ENCODE peak calls at places on chromosome 6, in four cellular contexts. N, C, J and I are unnamed samples.

GRCh38 chr6:169858293-169858934 is 107.0 kb downstream of the ERMARD start:
- DNase-seq in J (peak; percentile 12), N (no peak), C (no peak), I (no peak)

GRCh38 chr6:93749191-93749590 is 329.8 kb upstream of the EPHA7 start:
- DNase-seq in C (peak; percentile 3), J (no peak), N (no peak), I (no peak)

GRCh38 chr6:155388546-155388945 is 67.1 kb downstream of the NOX3 start:
- DNase-seq in J (no peak), N (no peak), C (no peak), I (no peak)

GRCh38 chr6:5205877-5206840 is 54.6 kb downstream of the LYRM4 start:
- DNase-seq in N (no peak), C (peak; percentile 92), J (peak; percentile 19), I (peak; percentile 86)

GRCh38 chr6:140052757-140053729 is 678.6 kb upstream of the CITED2 start:
- DNase-seq in N (no peak), C (peak; percentile 68), J (no peak), I (no peak)

GRCh38 chr6:82040405-82041221 is 206.9 kb downstream of the IBTK start:
- DNase-seq in N (no peak), C (peak; percentile 76), J (peak; percentile 35), I (no peak)

GRCh38 chr6:46042355-46042999 is 26.8 kb upstream of the CLIC5 start:
- DNase-seq in J (peak; percentile 48), N (no peak), C (peak; percentile 52), I (peak; percentile 36)

GRCh38 chr6:10101551-10102252 is 313.2 kb downstream of the TFAP2A start:
- DNase-seq in C (no peak), J (no peak), N (no peak), I (no peak)

GRCh38 chr6:162014069-162014811 is 713.3 kb downstream of the PRKN start:
- DNase-seq in N (no peak), J (no peak), C (no peak), I (no peak)

GRCh38 chr6:146785001-146785585 is 186.3 kb downstream of the ADGB start:
- DNase-seq in J (peak; percentile 25), N (no peak), C (peak; percentile 65), I (peak; percentile 7)

GRCh38 chr6:140245641-140246040 is 871.2 kb upstream of the CITED2 start:
- DNase-seq in J (no peak), N (no peak), C (no peak), I (no peak)

GRCh38 chr6:90538651-90539050 is 48.2 kb downstream of the MAP3K7 start:
- DNase-seq in C (peak; percentile 66), N (no peak), J (peak; percentile 51), I (no peak)

GRCh38 chr6:16729183-16729696 is 32.0 kb downstream of the ATXN1 start:
- DNase-seq in N (no peak), C (peak; percentile 40), J (no peak), I (no peak)

GRCh38 chr6:34941421-34941820 is 52.4 kb downstream of the ANKS1A start:
- DNase-seq in C (no peak), J (no peak), N (no peak), I (no peak)

GRCh38 chr6:73388800-73389512 is 5.7 kb upstream of the DDX43 start:
- DNase-seq in C (peak; percentile 67), N (peak; percentile 15), J (peak; percentile 45), I (peak; percentile 2)

GRCh38 chr6:89794324-89794723 is 25.3 kb downstream of the MDN1 start:
- DNase-seq in C (no peak), N (no peak), J (no peak), I (no peak)

GRCh38 chr6:7674291-7674690 is 51.6 kb upstream of the BMP6 start:
- DNase-seq in J (no peak), C (peak; percentile 34), N (no peak), I (no peak)

GRCh38 chr6:83371428-83371827 is 59.4 kb downstream of the ME1 start:
- DNase-seq in C (peak; percentile 80), N (no peak), J (no peak), I (no peak)

GRCh38 chr6:166780284-166780683 is 153.2 kb upstream of the RPS6KA2 start:
- DNase-seq in J (no peak), N (no peak), C (no peak), I (no peak)

GRCh38 chr6:36781669-36782068 is 57.6 kb downstream of the CPNE5 start:
- DNase-seq in C (no peak), N (no peak), J (no peak), I (no peak)

GRCh38 chr6:69796081-69796626 is 656 bp downstream of the LMBRD1 start:
- DNase-seq in N (no peak), C (peak; percentile 50), J (peak; percentile 74), I (peak; percentile 56)

GRCh38 chr6:154991207-154991606 is 3.9 kb upstream of the TIAM2 start:
- DNase-seq in J (no peak), C (no peak), N (no peak), I (no peak)

GRCh38 chr6:101178748-101179147 is 214.8 kb upstream of the GRIK2 start:
- DNase-seq in J (no peak), C (peak; percentile 7), N (no peak), I (no peak)

GRCh38 chr6:16930432-16930831 is 169.2 kb upstream of the ATXN1 start:
- DNase-seq in C (no peak), J (no peak), N (no peak), I (no peak)

GRCh38 chr6:13248053-13248452 is 80.3 kb downstream of the TBC1D7 start:
- DNase-seq in C (peak; percentile 46), N (peak; percentile 26), J (no peak), I (peak; percentile 54)

GRCh38 chr6:44050872-44051421 is 76.3 kb downstream of the MRPL14 start:
- DNase-seq in N (no peak), J (peak; percentile 44), C (no peak), I (no peak)

GRCh38 chr6:44053106-44053756 is 74.0 kb downstream of the MRPL14 start:
- DNase-seq in C (no peak), J (no peak), N (no peak), I (no peak)

GRCh38 chr6:44051516-44051915 is 75.7 kb downstream of the MRPL14 start:
- DNase-seq in N (no peak), J (no peak), C (peak; percentile 70), I (no peak)

GRCh38 chr6:44053760-44054556 is 73.3 kb downstream of the MRPL14 start:
- DNase-seq in C (peak; percentile 66), J (no peak), N (peak; percentile 74), I (no peak)

DNA sequence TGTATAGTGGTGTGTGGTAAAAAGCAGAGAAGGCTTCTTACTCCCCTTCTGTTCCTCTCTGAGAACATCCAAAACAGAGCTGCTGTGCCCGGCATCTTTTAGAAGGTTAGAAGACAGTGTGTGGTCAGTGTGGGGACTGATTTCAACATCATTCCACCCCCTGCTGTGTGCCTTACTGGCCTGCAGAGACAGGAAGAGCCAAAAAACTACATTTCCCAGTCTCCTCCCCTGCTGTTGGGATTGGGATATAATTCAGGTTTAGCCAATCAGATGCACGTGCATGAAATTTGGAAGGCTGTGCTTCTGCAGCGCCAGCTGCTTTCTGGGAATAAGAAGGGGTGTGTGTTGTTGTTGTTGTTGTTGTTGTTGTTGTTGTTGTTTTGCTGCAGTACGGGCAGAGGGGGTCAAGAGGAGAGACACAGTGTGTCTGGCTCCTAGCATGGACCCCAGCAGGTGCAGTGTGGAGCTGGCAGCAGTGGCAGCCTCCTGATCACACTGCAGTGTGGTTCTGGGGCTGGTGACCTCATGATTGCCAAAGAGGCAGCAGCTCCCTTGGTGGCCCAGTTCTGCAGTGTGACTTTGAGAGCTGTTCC is 74.7 kb downstream of the MRPL14 start:
- DNase-seq in J (no peak), N (no peak), C (peak; percentile 82), I (no peak)
- TF ChIP-seq CTCF in J (no peak), N (peak; percentile 21), C (peak; percentile 11), I (no peak)

DNA sequence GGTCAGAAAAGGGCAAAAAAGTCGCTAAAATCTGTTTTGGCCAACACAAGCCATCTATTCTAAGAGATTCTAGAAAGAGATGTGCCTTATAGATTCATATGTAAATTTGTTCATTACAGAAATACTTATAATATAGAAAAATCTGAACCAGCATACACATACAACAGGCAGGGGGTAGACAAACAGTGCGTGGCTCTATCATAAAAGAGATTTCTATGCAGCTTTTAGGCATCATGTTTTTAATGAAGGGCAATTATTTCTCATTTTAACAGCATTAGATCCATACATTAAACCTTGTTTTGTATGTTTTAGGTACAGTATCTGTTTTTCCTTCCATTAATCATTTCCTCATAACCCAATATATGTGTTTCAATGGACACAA is 664 bp downstream of the BTN3A3 start:
- DNase-seq in N (no peak), J (no peak), C (no peak), I (no peak)
- H3K4me3 ChIP-seq in N (peak overlapping the region; percentile 48), J (peak overlapping the region; percentile 36), C (peak overlapping the region; percentile 67), I (peak overlapping the region; percentile 82)

DNA sequence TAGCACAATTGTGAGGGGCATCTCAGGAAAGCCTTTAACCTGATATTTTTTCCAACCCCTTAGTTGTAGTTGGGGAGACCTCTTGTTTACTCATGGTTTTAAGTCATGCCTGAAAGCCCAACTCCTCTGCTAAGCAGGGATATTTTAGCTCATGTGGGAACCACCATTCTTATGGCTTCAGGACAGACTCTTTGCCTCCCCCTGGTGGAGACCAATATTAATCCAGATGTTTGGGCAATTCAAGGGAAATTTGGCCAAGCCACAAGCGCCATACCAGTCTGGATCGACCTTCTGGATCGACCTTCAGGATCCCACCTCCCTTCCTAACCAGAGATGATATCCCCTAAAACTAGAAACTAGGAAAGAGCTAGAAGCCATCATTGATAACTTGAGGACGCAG is 211.2 kb downstream of the C6orf118 start:
- DNase-seq in C (peak; percentile 7), N (no peak), J (no peak), I (no peak)
- TF ChIP-seq CTCF in C (peak; percentile 15), N (no peak), J (no peak), I (peak; percentile 24)

GRCh38 chr6:79632580-79632979 is 1.5 kb downstream of the SH3BGRL2 start:
- DNase-seq in J (no peak), C (no peak), N (no peak), I (no peak)
- H3K4me3 ChIP-seq in J (peak overlapping the region; percentile 57), C (no peak overlapping the region), N (no peak overlapping the region), I (no peak overlapping the region)

GRCh38 chr6:84549912-84550311 is 214.5 kb downstream of the TBX18 start:
- DNase-seq in J (no peak), N (no peak), C (no peak), I (no peak)
- TF ChIP-seq CTCF in J (no peak), N (peak; percentile 4), C (peak; percentile 34), I (peak; percentile 43)

DNA sequence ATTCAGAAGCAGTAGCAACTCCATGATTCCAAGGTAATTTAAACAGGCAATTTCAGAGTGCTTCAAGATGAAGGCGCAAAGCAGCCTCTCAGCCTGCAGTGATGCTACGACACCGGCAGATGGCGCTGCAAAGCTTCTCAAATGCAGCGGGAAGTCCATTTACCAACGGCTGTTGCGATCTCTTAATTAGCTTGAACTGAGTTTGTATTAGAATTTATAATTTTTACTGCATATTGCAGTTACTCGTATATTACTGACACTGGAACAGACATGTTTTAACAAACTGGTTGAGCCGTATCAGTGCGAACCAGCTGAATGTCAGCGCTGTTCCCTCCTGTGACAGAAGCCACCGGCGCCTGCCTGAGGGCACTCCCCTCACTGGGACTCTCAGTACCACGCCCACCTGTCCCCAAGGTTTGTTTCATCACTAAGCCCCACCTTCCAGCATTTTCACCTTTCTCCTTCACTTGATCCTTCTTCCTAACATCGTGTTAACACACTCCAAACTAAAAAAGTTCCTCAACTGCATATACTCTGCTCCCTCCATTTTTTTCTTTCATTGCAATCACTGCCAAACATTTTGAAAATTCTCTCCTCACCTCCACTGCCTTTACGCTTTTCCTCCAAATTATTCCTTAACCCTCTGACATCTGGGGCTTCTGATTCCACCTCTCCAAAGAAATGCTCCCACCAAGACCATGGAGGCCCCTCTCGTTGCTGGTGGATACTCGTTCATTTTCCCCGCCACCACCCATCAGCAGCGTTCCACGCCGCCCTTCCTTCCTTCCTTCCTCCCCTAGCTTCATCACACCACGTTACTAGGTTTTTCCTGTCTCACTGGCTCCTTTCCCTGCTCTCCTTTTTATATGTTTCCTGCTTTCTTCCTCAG is 14.5 kb downstream of the GNL1 start:
- DNase-seq in J (peak; percentile 81), C (peak; percentile 94), N (peak; percentile 31), I (peak; percentile 59)
- H3K4me3 ChIP-seq in J (peak overlapping the region; percentile 26), C (peak overlapping the region; percentile 43), N (no peak overlapping the region), I (peak overlapping the region; percentile 3)